ENCODE peak calls at places on chromosomes 13 and 19, in six cellular contexts. M is transverse colon, A is SJSA1, C is endodermal cell, J is ovary, K is IMR-90. V is an unnamed sample. For H3K4me1, the result is how much of the 10 kb centered on the place peaks cover.

GRCh38 chr19:40739030-40739839 is 11.0 kb downstream of the ACTMAP start:
- DNase-seq in C (no peak), K (no peak), J (no peak), M (no peak), A (no peak), V (no peak)

GRCh38 chr19:57829316-57829715 is 783 bp upstream of the ZNF587B start:
- DNase-seq in C (no peak), A (no peak), M (no peak), K (peak), J (no peak), V (no peak)

GRCh38 chr19:8517551-8518442 is 3.8 kb upstream of the ZNF414 start:
- DNase-seq in K (no peak), J (no peak), C (no peak), A (no peak), M (no peak), V (no peak)

GRCh38 chr13:91278888-91279287 is 68.6 kb upstream of the MIR17HG start:
- DNase-seq in A (no peak), J (no peak), K (no peak), M (no peak), C (no peak), V (no peak)

GRCh38 chr19:43738780-43739211 is 16.0 kb downstream of the SMG9 start:
- DNase-seq in C (peak), A (no peak), K (no peak), M (peak), J (no peak), V (no peak)

GRCh38 chr13:86788624-86789023 is 882.5 kb upstream of the SLITRK5 start:
- DNase-seq in J (no peak), C (no peak), A (no peak), M (no peak), K (no peak), V (no peak)

GRCh38 chr13:30895773-30896172 is 10.3 kb upstream of the MEDAG start:
- DNase-seq in C (no peak), K (peak), J (peak), M (no peak), A (peak), V (peak)

GRCh38 chr19:40723661-40724254 is 6.8 kb downstream of the ITPKC start:
- DNase-seq in J (no peak), C (no peak), M (no peak), K (no peak), A (no peak), V (no peak)

GRCh38 chr19:7550987-7551761 is 15.7 kb downstream of the PNPLA6 start:
- DNase-seq in M (peak), K (peak), A (no peak), J (peak), C (peak), V (peak)

GRCh38 chr13:61084983-61085382 is 330.7 kb downstream of the PCDH20 start:
- DNase-seq in M (no peak), A (no peak), K (peak), C (no peak), J (no peak), V (no peak)

GRCh38 chr19:28686741-28687140 is 526.2 kb downstream of the UQCRFS1 start:
- DNase-seq in A (no peak), M (no peak), K (no peak), C (no peak), J (no peak), V (no peak)

GRCh38 chr13:44451109-44451508 is 77.5 kb downstream of the SERP2 start:
- DNase-seq in M (no peak), K (peak), A (no peak), J (no peak), C (no peak), V (no peak)

GRCh38 chr13:21688056-21688455 is 17.2 kb downstream of the FGF9 start:
- DNase-seq in A (no peak), C (no peak), M (no peak), K (no peak), J (no peak), V (no peak)

GRCh38 chr19:7840629-7841028 is 10.6 kb downstream of the EVI5L start:
- DNase-seq in K (no peak), M (no peak), A (no peak), J (no peak), C (no peak), V (no peak)

GRCh38 chr19:3983936-3984583 is 1.2 kb downstream of the EEF2 start:
- DNase-seq in A (no peak), M (peak), J (peak), K (peak), C (peak), V (peak)

GRCh38 chr13:113818700-113819295 is 45.1 kb downstream of the GAS6 start:
- DNase-seq in C (no peak), M (no peak), K (no peak), J (no peak), A (no peak), V (no peak)

GRCh38 chr13:113742445-113743120 is 16.4 kb upstream of the TMEM255B start:
- DNase-seq in J (no peak), M (no peak), C (no peak), K (no peak), A (no peak), V (no peak)

GRCh38 chr13:84661718-84662117 is 779.4 kb upstream of the SLITRK1 start:
- DNase-seq in J (no peak), A (no peak), K (peak), C (no peak), M (no peak), V (no peak)

GRCh38 chr19:14550201-14550754 is 20.9 kb downstream of the TECR start:
- DNase-seq in M (peak), C (no peak), J (no peak), K (no peak), A (no peak), V (peak)

GRCh38 chr13:105972306-105972721 is 563.1 kb downstream of the EFNB2 start:
- DNase-seq in M (peak), C (no peak), J (no peak), A (no peak), K (no peak), V (no peak)

GRCh38 chr13:24199016-24199415 is 38.5 kb downstream of the SPATA13 start:
- DNase-seq in C (peak), J (no peak), M (peak), A (no peak), K (no peak), V (no peak)

GRCh38 chr13:29571876-29572570 is 23.5 kb downstream of the SLC7A1 start:
- DNase-seq in M (no peak), K (no peak), J (no peak), A (no peak), C (peak), V (no peak)

GRCh38 chr13:22040810-22041364 is 370.0 kb downstream of the FGF9 start:
- DNase-seq in C (peak), J (no peak), A (no peak), K (no peak), M (no peak), V (no peak)

GRCh38 chr13:112956516-112957294 is 12.3 kb upstream of the MCF2L start:
- DNase-seq in M (peak), C (no peak), K (no peak), J (no peak), A (no peak), V (no peak)

GRCh38 chr19:38395381-38396127 is 7.1 kb downstream of the SPRED3 start:
- DNase-seq in J (no peak), M (no peak), K (no peak), C (no peak), A (no peak), V (no peak)

GRCh38 chr13:109575821-109576220 is 210.6 kb downstream of the IRS2 start:
- DNase-seq in M (no peak), J (no peak), C (no peak), A (no peak), K (no peak), V (no peak)

GRCh38 chr19:50719119-50719435 is 525 bp downstream of the SHANK1 start:
- DNase-seq in J (no peak), C (no peak), M (no peak), A (no peak), K (no peak), V (no peak)
- H3K4me3 ChIP-seq in J (peak), C (no peak), M (no peak), A (no peak), K (peak), V (no peak)

GRCh38 chr13:46173656-46174055 is 8.3 kb downstream of the LCP1 start:
- DNase-seq in J (no peak), A (no peak), M (no peak), K (no peak), C (no peak), V (no peak)
- H3K4me1 ChIP-seq in J (under half), A (under half), M (under half), K (under half), C (under half), V (under half)

DNA sequence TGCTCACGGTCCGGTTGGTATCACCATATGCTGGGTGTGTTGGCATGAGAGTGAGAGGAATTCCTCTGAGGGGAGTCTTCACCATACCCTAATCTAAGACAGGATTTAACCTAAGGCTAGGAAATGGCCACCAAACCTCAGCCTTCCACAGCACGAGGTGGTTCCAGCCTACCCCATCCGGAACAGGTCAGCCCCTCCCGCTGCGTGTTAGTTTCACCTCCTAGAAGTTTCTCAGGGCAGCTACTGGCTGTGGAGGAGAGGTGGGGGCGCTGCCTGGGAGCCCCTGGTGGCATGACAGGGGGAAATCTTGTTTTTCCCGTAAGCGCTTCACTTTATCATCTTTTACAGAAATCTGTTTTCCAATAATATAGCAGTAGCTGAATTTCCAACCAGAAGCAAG is 55.1 kb downstream of the RGCC start:
- DNase-seq in C (no peak), A (no peak), J (no peak), K (no peak), M (no peak), V (no peak)
- H3K27ac ChIP-seq in C (no peak), A (no peak), J (no peak), K (no peak), M (no peak), V (no peak)

GRCh38 chr13:41132512-41133152 is at the start of gene KBTBD6:
- DNase-seq in C (peak), J (peak), M (peak), A (peak), K (peak), V (peak)

GRCh38 chr13:41137241-41137640 is 4.6 kb upstream of the KBTBD6 start:
- DNase-seq in C (no peak), J (no peak), M (no peak), A (no peak), K (peak), V (no peak)

GRCh38 chr13:41130356-41130755 is 2.2 kb downstream of the KBTBD6 start:
- DNase-seq in K (peak), M (no peak), A (no peak), C (no peak), J (no peak), V (no peak)

GRCh38 chr13:41136396-41137031 is 3.9 kb upstream of the KBTBD6 start:
- DNase-seq in M (no peak), K (no peak), A (no peak), C (no peak), J (no peak), V (no peak)

DNA sequence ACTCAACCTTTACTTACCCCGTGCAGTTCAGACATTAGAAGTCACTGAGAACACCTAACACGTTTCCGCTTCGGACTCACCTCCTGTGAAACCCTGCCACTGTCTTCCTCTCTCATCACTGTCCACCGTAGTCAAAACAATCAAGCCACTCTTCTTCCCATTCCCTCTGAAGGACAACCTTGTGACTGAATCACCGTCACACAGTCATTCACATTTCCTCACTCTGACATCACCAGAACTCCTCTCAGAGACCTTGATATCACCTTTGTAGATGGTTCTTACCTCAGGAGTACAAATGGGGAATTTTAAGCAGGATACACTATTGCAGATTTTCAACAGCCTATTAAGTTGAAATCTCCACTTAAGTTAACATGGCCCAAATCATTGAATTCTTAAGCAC is 1.3 kb upstream of the KBTBD6 start:
- DNase-seq in J (no peak), M (no peak), K (no peak), C (no peak), A (no peak), V (no peak)
- H3K4me3 ChIP-seq in J (no peak), M (no peak), K (no peak), C (peak), A (no peak), V (no peak)

DNA sequence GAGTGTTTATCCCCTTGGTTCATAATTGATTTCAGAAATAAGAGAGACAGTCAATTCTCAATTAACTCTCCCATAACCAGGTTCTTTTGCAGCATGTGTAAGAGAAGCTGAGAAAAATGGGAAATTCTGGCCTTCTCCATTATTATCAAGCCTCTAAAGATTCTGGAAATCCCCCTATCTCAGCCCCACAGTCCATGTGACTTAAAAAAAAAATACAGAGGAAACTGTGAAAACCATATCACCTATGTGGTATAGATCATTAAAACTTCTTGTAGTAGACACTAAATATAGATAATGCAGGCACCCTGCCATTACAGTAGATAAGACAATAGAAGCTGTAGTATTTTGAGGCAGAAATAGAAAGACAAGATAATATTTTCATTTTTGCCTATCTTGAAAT is 34.3 kb upstream of the SOHLH2 start:
- DNase-seq in J (no peak), K (no peak), M (no peak), A (no peak), C (no peak), V (no peak)
- H3K4me1 ChIP-seq in J (under half), K (under half), M (under half), A (under half), C (under half), V (under half)

DNA sequence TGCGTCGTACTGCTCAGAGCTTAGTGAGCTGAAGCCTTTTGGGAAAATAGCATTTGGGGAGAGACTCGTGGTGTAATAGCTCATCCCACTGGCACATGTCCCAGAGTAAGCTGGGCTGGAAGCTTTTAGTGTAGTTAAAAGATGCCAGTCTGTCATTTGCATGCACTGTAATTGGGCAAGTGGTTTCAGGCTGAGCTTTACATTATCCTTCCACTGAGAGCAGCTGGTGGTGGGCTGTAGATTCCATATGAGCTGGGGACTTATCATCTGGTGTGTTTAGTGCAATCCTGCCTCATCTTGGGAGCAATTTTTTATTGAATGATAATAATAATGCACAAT is 69.9 kb downstream of the LRCH1 start:
- DNase-seq in M (peak), A (no peak), K (peak), C (no peak), J (peak), V (peak)
- H3K27ac ChIP-seq in M (peak), A (no peak), K (no peak), C (no peak), J (no peak), V (no peak)

GRCh38 chr19:48715681-48716171 is 3.8 kb downstream of the MAMSTR start:
- DNase-seq in K (no peak), A (no peak), J (peak), C (peak), M (peak), V (no peak)
- H3K4me3 ChIP-seq in K (no peak), A (no peak), J (peak), C (no peak), M (no peak), V (no peak)

GRCh38 chr13:99305180-99305965 is 1.8 kb downstream of the GPR183 start:
- DNase-seq in C (no peak), A (no peak), M (no peak), J (no peak), K (no peak), V (no peak)
- H3K4me1 ChIP-seq in C (under half), A (under half), M (under half), J (under half), K (under half), V (under half)

V was measured in thyroid gland.